ENCODE peak calls at places on chromosomes 7 and 10, in ten cellular contexts. X is left lung; P is psoas muscle; K is CD4-positive, CD25-positive, alpha-beta regulatory T cell; L is pancreas; T is lower lobe of right lung; W is heart left ventricle; F is HCT116; B is HepG2; H is CD8-positive, alpha-beta T cell. Z is an unnamed sample. For H3K9me3 and H3K36me3, the result is how much of the 10 kb centered on the place peaks cover.

GRCh38 chr10:102633282-102633681 is 11.0 kb upstream of the TRIM8 start:
- ATAC-seq in H (peak), W (peak), K (peak), T (peak), P (peak), L (no peak), F (no peak), B (no peak), X (peak), Z (peak)

GRCh38 chr10:131452926-131453771 is 141.6 kb upstream of the TCERG1L start:
- ATAC-seq in B (peak), P (no peak), W (peak), L (no peak), F (no peak), H (no peak), T (peak), X (peak), K (no peak), Z (no peak)

GRCh38 chr10:103555321-103555649 is 61.8 kb downstream of the NEURL1 start:
- ATAC-seq in F (peak), H (no peak), K (no peak), B (peak), W (no peak), X (no peak), L (no peak), P (no peak), T (no peak), Z (peak)

GRCh38 chr7:139582671-139583155 is 59.2 kb downstream of the CLEC2L start:
- ATAC-seq in P (no peak), W (no peak), B (no peak), X (no peak), T (no peak), H (no peak), F (no peak), K (no peak), L (no peak), Z (no peak)

GRCh38 chr10:10294801-10295515 is 722.7 kb upstream of the CELF2 start:
- ATAC-seq in B (no peak), L (no peak), K (no peak), W (no peak), X (no peak), P (no peak), F (no peak), T (peak), H (no peak), Z (no peak)

GRCh38 chr10:93751832-93752231 is 5.9 kb upstream of the LGI1 start:
- ATAC-seq in H (no peak), W (peak), P (peak), F (peak), X (peak), L (peak), T (peak), K (no peak), B (peak), Z (peak)

GRCh38 chr10:62655337-62655994 is 149.1 kb upstream of the ADO start:
- ATAC-seq in K (no peak), H (no peak), L (no peak), B (no peak), X (no peak), P (no peak), T (no peak), F (no peak), W (no peak), Z (no peak)

GRCh38 chr10:99365761-99366160 is 36.6 kb downstream of the CNNM1 start:
- ATAC-seq in P (no peak), F (no peak), K (no peak), T (no peak), X (no peak), L (no peak), W (no peak), B (no peak), H (no peak), Z (no peak)

GRCh38 chr7:98210513-98211220 is 572 bp upstream of the BHLHA15 start:
- ATAC-seq in F (no peak), W (peak), B (no peak), P (no peak), K (no peak), X (peak), T (no peak), H (no peak), L (no peak), Z (no peak)

GRCh38 chr7:48004023-48004422 is 24.6 kb upstream of the HUS1 start:
- ATAC-seq in K (no peak), X (no peak), W (no peak), H (no peak), L (no peak), P (no peak), T (no peak), F (no peak), B (no peak), Z (no peak)

GRCh38 chr10:79496896-79497295 is 15.4 kb upstream of the EIF5AL1 start:
- ATAC-seq in F (peak), B (no peak), K (no peak), H (no peak), W (no peak), X (no peak), L (no peak), T (no peak), P (no peak), Z (no peak)

GRCh38 chr10:77686096-77686495 is 48.5 kb upstream of the KCNMA1 start:
- ATAC-seq in K (no peak), P (no peak), F (no peak), L (no peak), X (no peak), B (no peak), H (no peak), W (no peak), T (no peak), Z (no peak)

GRCh38 chr10:121710207-121710606 is 112.0 kb upstream of the FGFR2 start:
- ATAC-seq in H (no peak), B (no peak), L (no peak), W (peak), X (no peak), F (no peak), P (no peak), K (no peak), T (no peak), Z (peak)

GRCh38 chr10:110750931-110751330 is 106.8 kb downstream of the RBM20 start:
- ATAC-seq in K (no peak), P (no peak), W (no peak), B (no peak), H (peak), T (no peak), L (no peak), F (no peak), X (no peak), Z (no peak)

GRCh38 chr7:102434039-102434481 is 685 bp downstream of the ORAI2 start:
- ATAC-seq in B (peak), K (no peak), T (peak), X (peak), H (no peak), F (peak), P (peak), W (peak), L (peak), Z (no peak)

GRCh38 chr10:6595499-6595898 is 15.4 kb upstream of the PRKCQ start:
- ATAC-seq in K (no peak), F (no peak), T (no peak), X (no peak), B (no peak), H (peak), W (no peak), L (no peak), P (no peak), Z (no peak)

GRCh38 chr10:33302188-33302829 is 32.2 kb downstream of the NRP1 start:
- ATAC-seq in K (no peak), B (no peak), L (no peak), P (peak), T (no peak), W (peak), X (no peak), F (no peak), H (no peak), Z (no peak)

GRCh38 chr7:111744501-111745155 is 182.3 kb upstream of the IMMP2L start:
- ATAC-seq in B (no peak), T (no peak), F (no peak), H (no peak), W (peak), P (no peak), L (no peak), K (no peak), X (no peak), Z (no peak)

GRCh38 chr10:95237376-95238170 is 43.5 kb downstream of the ACSM6 start:
- ATAC-seq in F (peak), P (no peak), X (no peak), L (peak), B (no peak), H (no peak), W (no peak), T (no peak), K (no peak), Z (no peak)

DNA sequence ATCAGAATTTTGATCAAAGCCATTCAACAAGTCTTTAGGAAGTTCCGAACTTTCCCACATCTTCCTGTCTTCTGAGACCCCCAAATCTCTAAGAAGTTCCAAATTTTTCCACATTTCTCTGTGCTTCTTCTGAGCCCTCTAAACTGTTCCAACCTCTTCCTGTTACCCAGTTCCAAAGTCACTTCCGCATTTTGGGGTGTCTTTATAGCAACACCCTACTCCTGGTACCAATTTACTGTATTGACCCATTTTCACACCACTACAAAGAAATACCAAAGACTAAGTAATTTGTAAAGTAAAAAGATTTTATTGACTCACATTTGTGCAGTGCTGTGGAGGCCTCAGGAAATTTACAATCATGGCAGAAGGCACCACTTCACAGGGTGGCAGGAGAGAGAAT is 385.8 kb upstream of the GHITM start:
- ATAC-seq in W (no peak), B (no peak), X (no peak), P (no peak), K (no peak), T (no peak), H (no peak), F (no peak), L (no peak), Z (no peak)
- H3K9me3 ChIP-seq in W (under half), B (half or more), X (under half), P (under half), K (under half), T (under half), H (under half), F (under half), L (under half), Z (under half)

DNA sequence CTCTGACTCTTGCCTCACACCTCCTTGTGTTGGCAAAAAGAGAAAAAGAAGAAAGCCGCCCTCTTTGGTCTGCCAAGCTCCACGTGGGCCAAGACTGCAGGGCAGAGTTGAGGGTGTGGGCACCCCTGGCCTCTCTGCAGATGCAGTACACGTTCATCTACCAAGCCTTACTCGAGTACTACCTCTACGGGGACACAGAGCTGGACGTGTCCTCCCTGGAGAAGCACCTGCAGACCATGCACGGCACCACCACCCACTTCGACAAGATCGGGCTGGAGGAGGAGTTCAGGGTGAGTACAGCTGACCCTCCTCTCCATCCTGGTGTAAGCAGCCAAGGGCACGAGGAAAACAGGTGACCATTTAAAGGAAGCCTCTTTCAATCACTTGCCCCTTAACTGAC is 56.1 kb downstream of the MKI67 start:
- ATAC-seq in B (no peak), T (no peak), H (no peak), K (no peak), X (no peak), W (no peak), F (no peak), L (no peak), P (no peak), Z (no peak)
- H3K36me3 ChIP-seq in B (under half), T (half or more), H (half or more), K (half or more), X (half or more), W (half or more), F (under half), L (under half), P (under half), Z (half or more)

GRCh38 chr7:29987083-29987482 is 2.5 kb downstream of the SCRN1 start:
- ATAC-seq in T (no peak), B (no peak), W (no peak), P (no peak), X (no peak), H (no peak), K (no peak), L (peak), F (no peak), Z (no peak)
- H3K27ac ChIP-seq in T (no peak), B (peak), W (no peak), P (no peak), X (no peak), H (no peak), K (no peak), L (peak), F (peak), Z (no peak)

GRCh38 chr10:128437786-128438350 is 311.6 kb upstream of the MKI67 start:
- ATAC-seq in K (no peak), B (no peak), F (no peak), X (no peak), P (no peak), T (peak), W (no peak), H (no peak), L (no peak), Z (no peak)

GRCh38 chr10:128438417-128439063 is 312.3 kb upstream of the MKI67 start:
- ATAC-seq in H (no peak), B (no peak), F (no peak), P (no peak), X (no peak), W (no peak), K (peak), L (no peak), T (peak), Z (no peak)

GRCh38 chr10:128432423-128432822 is 306.2 kb upstream of the MKI67 start:
- ATAC-seq in L (no peak), T (no peak), K (no peak), P (no peak), X (no peak), F (no peak), H (no peak), B (no peak), W (no peak), Z (no peak)

GRCh38 chr10:128431997-128432396 is 305.8 kb upstream of the MKI67 start:
- ATAC-seq in F (no peak), X (no peak), T (no peak), P (no peak), B (no peak), W (no peak), K (no peak), H (no peak), L (no peak), Z (no peak)

GRCh38 chr10:128435811-128436210 is 309.6 kb upstream of the MKI67 start:
- ATAC-seq in B (no peak), T (no peak), L (no peak), P (no peak), W (no peak), K (no peak), X (no peak), F (no peak), H (no peak), Z (no peak)
- H3K9me3 ChIP-seq in B (under half), T (under half), L (under half), P (under half), W (under half), K (under half), X (under half), F (under half), H (under half), Z (under half)